ENCODE peak calls at places on chromosomes 7 and 10, in five cellular contexts. B is left cardiac atrium, O is NCI-H2081, E is putamen, H is right cardiac atrium. M is an unnamed sample.
A peak's percentile ranks its signal among the peaks of the same experiment; 100 is the strongest.

GRCh38 chr7:1645071-1646015 is 24.7 kb upstream of the ELFN1 start:
- DNase-seq in B (no peak), O (no peak), E (no peak), H (no peak), M (no peak)

GRCh38 chr7:22934023-22934422 is 79.9 kb downstream of the HYCC1 start:
- DNase-seq in B (no peak), O (no peak), E (no peak), H (no peak), M (no peak)

GRCh38 chr10:930415-931325 is 835 bp downstream of the LARP4B start:
- DNase-seq in B (peak; percentile 49), O (no peak), E (no peak), H (peak; percentile 35), M (peak; percentile 72)

GRCh38 chr10:70277396-70278030 is 6.3 kb downstream of the NPFFR1 start:
- DNase-seq in B (no peak), O (no peak), E (no peak), H (no peak), M (peak; percentile 96)

GRCh38 chr7:107147464-107148214 is 21.2 kb upstream of the HBP1 start:
- DNase-seq in B (no peak), O (peak; percentile 52), E (peak; percentile 39), H (no peak), M (peak; percentile 72)

GRCh38 chr7:29957921-29958320 is 31.7 kb downstream of the SCRN1 start:
- DNase-seq in B (no peak), O (peak; percentile 31), E (no peak), H (no peak), M (no peak)

GRCh38 chr7:2985866-2986265 is 57.8 kb downstream of the CARD11 start:
- DNase-seq in B (no peak), O (no peak), E (no peak), H (no peak), M (no peak)

GRCh38 chr10:17445400-17445998 is 8.9 kb downstream of the ST8SIA6 start:
- DNase-seq in B (no peak), O (no peak), E (no peak), H (peak; percentile 41), M (no peak)

GRCh38 chr10:95273393-95274312 is 17.1 kb downstream of the PDLIM1 start:
- DNase-seq in B (peak; percentile 46), O (no peak), E (no peak), H (no peak), M (no peak)

GRCh38 chr10:80596391-80597257 is 58.9 kb downstream of the SH2D4B start:
- DNase-seq in B (no peak), O (no peak), E (no peak), H (no peak), M (peak; percentile 83)

GRCh38 chr10:133163889-133164815 is 4.1 kb downstream of the KNDC1 start:
- DNase-seq in B (no peak), O (no peak), E (no peak), H (no peak), M (no peak)

GRCh38 chr10:28391283-28391682 is 88.4 kb upstream of the MPP7 start:
- DNase-seq in B (no peak), O (no peak), E (no peak), H (no peak), M (peak; percentile 45)

GRCh38 chr10:119207367-119207668 is at the start of gene GRK5:
- DNase-seq in B (peak; percentile 97), O (peak; percentile 88), E (peak; percentile 97), H (peak; percentile 96), M (peak; percentile 98)

GRCh38 chr10:77666821-77667220 is 29.2 kb upstream of the KCNMA1 start:
- DNase-seq in B (no peak), O (no peak), E (no peak), H (no peak), M (no peak)

GRCh38 chr10:96299383-96299782 is 4.9 kb upstream of the DNTT start:
- DNase-seq in B (no peak), O (no peak), E (no peak), H (no peak), M (no peak)

GRCh38 chr7:50349963-50350944 is 45.7 kb downstream of the IKZF1 start:
- DNase-seq in B (no peak), O (no peak), E (no peak), H (no peak), M (no peak)

GRCh38 chr7:47600199-47601118 is 18.5 kb upstream of the TNS3 start:
- DNase-seq in B (no peak), O (no peak), E (no peak), H (peak; percentile 39), M (peak; percentile 71)

GRCh38 chr10:120456143-120456625 is 843 bp upstream of the PLPP4 start:
- DNase-seq in B (no peak), O (no peak), E (no peak), H (no peak), M (no peak)

GRCh38 chr7:34748244-34749039 is 90.4 kb downstream of the NPSR1 start:
- DNase-seq in B (peak; percentile 66), O (peak; percentile 90), E (no peak), H (peak; percentile 53), M (no peak)

GRCh38 chr10:63629363-63630084 is 108.3 kb downstream of the REEP3 start:
- DNase-seq in B (peak; percentile 97), O (peak; percentile 89), E (peak; percentile 95), H (peak; percentile 96), M (peak; percentile 98)

GRCh38 chr7:148230341-148230740 is 360.2 kb upstream of the C7orf33 start:
- DNase-seq in B (peak; percentile 25), O (peak; percentile 10), E (peak; percentile 71), H (no peak), M (no peak)

GRCh38 chr10:77857272-77857671 is 69.3 kb downstream of the DLG5 start:
- DNase-seq in B (no peak), O (no peak), E (no peak), H (peak; percentile 57), M (no peak)

GRCh38 chr7:29642494-29643155 is 79.0 kb downstream of the PRR15 start:
- DNase-seq in B (no peak), O (no peak), E (no peak), H (no peak), M (no peak)

GRCh38 chr10:26728957-26729356 is 31.5 kb downstream of the PDSS1 start:
- DNase-seq in B (no peak), O (no peak), E (no peak), H (no peak), M (no peak)

GRCh38 chr10:52316005-52316404 is 1.9 kb downstream of the DKK1 start:
- DNase-seq in B (no peak), O (no peak), E (no peak), H (no peak), M (no peak)

GRCh38 chr7:136046548-136046947 is 69.4 kb upstream of the MTPN start:
- DNase-seq in B (no peak), O (no peak), E (no peak), H (no peak), M (no peak)

GRCh38 chr10:26697922-26698608 is 564 bp downstream of the PDSS1 start:
- DNase-seq in B (no peak), O (no peak), E (no peak), H (no peak), M (no peak)

GRCh38 chr7:38229386-38229785 is 44.0 kb downstream of the TARP start:
- DNase-seq in B (no peak), O (no peak), E (no peak), H (no peak), M (no peak)

GRCh38 chr10:60238408-60239100 is 151.1 kb downstream of the ANK3 start:
- DNase-seq in B (no peak), O (peak; percentile 9), E (peak; percentile 36), H (no peak), M (peak; percentile 89)

GRCh38 chr10:87635498-87636312 is 24.0 kb upstream of the PAPSS2 start:
- DNase-seq in B (no peak), O (no peak), E (no peak), H (no peak), M (no peak)